ENCODE peak calls at places on chromosomes 2 and 18, in nine cellular contexts. E is tibial nerve, L is esophagus muscularis mucosa, U is HepG2, T is transverse colon, X is sigmoid colon, V is stomach, Q is A549, Z is ovary. A is an unnamed sample.

GRCh38 chr2:88443353-88443938 is 9.0 kb downstream of the FOXI3 start:
- DNase-seq in E (no peak), L (no peak), U (no peak), T (no peak), X (no peak), V (no peak), Q (no peak), Z (no peak), A (no peak)

GRCh38 chr2:238369516-238370481 is 49.5 kb downstream of the TRAF3IP1 start:
- DNase-seq in E (no peak), L (no peak), U (peak), T (no peak), X (no peak), V (no peak), Q (no peak), Z (no peak), A (no peak)

GRCh38 chr18:35582310-35582682 is 756 bp downstream of the GALNT1 start:
- DNase-seq in E (no peak), L (no peak), U (no peak), T (no peak), X (no peak), V (no peak), Q (no peak), Z (no peak), A (no peak)

GRCh38 chr2:152497481-152498052 is 162.6 kb downstream of the FMNL2 start:
- DNase-seq in E (no peak), L (no peak), U (peak), T (no peak), X (no peak), V (peak), Q (no peak), Z (no peak), A (no peak)

GRCh38 chr18:54805571-54806334 is 22.5 kb upstream of the RAB27B start:
- DNase-seq in E (no peak), L (no peak), U (peak), T (no peak), X (no peak), V (no peak), Q (peak), Z (no peak), A (no peak)

GRCh38 chr18:50644807-50645206 is 84.9 kb downstream of the MAPK4 start:
- DNase-seq in E (no peak), L (no peak), U (peak), T (no peak), X (no peak), V (no peak), Q (peak), Z (no peak), A (no peak)

GRCh38 chr2:80527119-80527518 is 222.6 kb upstream of the LRRTM1 start:
- DNase-seq in E (no peak), L (no peak), U (no peak), T (no peak), X (no peak), V (no peak), Q (no peak), Z (no peak), A (no peak)

GRCh38 chr2:3127710-3128109 is 249.9 kb downstream of the EIPR1 start:
- DNase-seq in E (no peak), L (no peak), U (no peak), T (no peak), X (no peak), V (no peak), Q (no peak), Z (no peak), A (peak)

GRCh38 chr18:41227993-41228392 is 727.0 kb upstream of the PIK3C3 start:
- DNase-seq in E (no peak), L (no peak), U (no peak), T (no peak), X (no peak), V (no peak), Q (no peak), Z (no peak), A (no peak)

GRCh38 chr2:123500346-123500745 is 524.7 kb upstream of the CNTNAP5 start:
- DNase-seq in E (no peak), L (no peak), U (no peak), T (no peak), X (no peak), V (no peak), Q (no peak), Z (no peak), A (no peak)

GRCh38 chr2:182014284-182014683 is 28.6 kb downstream of the PPP1R1C start:
- DNase-seq in E (no peak), L (no peak), U (no peak), T (no peak), X (no peak), V (no peak), Q (no peak), Z (no peak), A (no peak)

GRCh38 chr2:181258761-181259160 is 198.4 kb upstream of the ITGA4 start:
- DNase-seq in E (no peak), L (no peak), U (peak), T (no peak), X (no peak), V (no peak), Q (peak), Z (no peak), A (no peak)

GRCh38 chr18:1408331-1408835 is 503.7 kb downstream of the ADCYAP1 start:
- DNase-seq in E (no peak), L (no peak), U (no peak), T (no peak), X (no peak), V (no peak), Q (no peak), Z (no peak), A (no peak)

GRCh38 chr2:199485732-199486335 is 28.1 kb upstream of the SATB2 start:
- DNase-seq in E (peak), L (no peak), U (peak), T (peak), X (no peak), V (peak), Q (peak), Z (peak), A (no peak)

GRCh38 chr2:221943078-221943810 is 355.6 kb downstream of the PAX3 start:
- DNase-seq in E (peak), L (no peak), U (no peak), T (peak), X (peak), V (peak), Q (no peak), Z (peak), A (no peak)

GRCh38 chr2:37173741-37174140 is 14.7 kb downstream of the SULT6B1 start:
- DNase-seq in E (no peak), L (peak), U (no peak), T (no peak), X (no peak), V (no peak), Q (no peak), Z (no peak), A (no peak)

GRCh38 chr2:226366920-226367319 is 432.7 kb downstream of the IRS1 start:
- DNase-seq in E (no peak), L (no peak), U (no peak), T (no peak), X (no peak), V (no peak), Q (no peak), Z (no peak), A (no peak)

GRCh38 chr2:151826737-151827157 is 1.5 kb downstream of the ARL5A start:
- DNase-seq in E (peak), L (no peak), U (no peak), T (no peak), X (no peak), V (no peak), Q (peak), Z (no peak), A (no peak)

GRCh38 chr2:138071720-138072719 is 107.7 kb downstream of the HNMT start:
- DNase-seq in E (no peak), L (no peak), U (peak), T (no peak), X (no peak), V (no peak), Q (peak), Z (no peak), A (no peak)

GRCh38 chr2:219215871-219216536 is 2.8 kb downstream of the ABCB6 start:
- DNase-seq in E (no peak), L (no peak), U (no peak), T (no peak), X (no peak), V (no peak), Q (no peak), Z (no peak), A (no peak)

GRCh38 chr18:58132595-58133191 is 88.7 kb downstream of the NEDD4L start:
- DNase-seq in E (no peak), L (no peak), U (peak), T (no peak), X (no peak), V (no peak), Q (no peak), Z (no peak), A (no peak)

GRCh38 chr2:237122214-237122666 is 36.6 kb downstream of the COPS8 start:
- DNase-seq in E (no peak), L (no peak), U (peak), T (peak), X (peak), V (peak), Q (peak), Z (peak), A (peak)

GRCh38 chr18:55552498-55553189 is 35.3 kb downstream of the TCF4 start:
- DNase-seq in E (no peak), L (no peak), U (no peak), T (no peak), X (no peak), V (no peak), Q (no peak), Z (no peak), A (no peak)

GRCh38 chr2:15081356-15081755 is 448.8 kb downstream of the LRATD1 start:
- DNase-seq in E (no peak), L (peak), U (no peak), T (no peak), X (no peak), V (no peak), Q (no peak), Z (no peak), A (no peak)

GRCh38 chr2:82641781-82642180 is 1817.3 kb downstream of the SUCLG1 start:
- DNase-seq in E (no peak), L (no peak), U (no peak), T (no peak), X (no peak), V (no peak), Q (no peak), Z (no peak), A (no peak)

GRCh38 chr2:189369566-189369965 is 71.7 kb upstream of the WDR75 start:
- DNase-seq in E (no peak), L (no peak), U (no peak), T (no peak), X (no peak), V (no peak), Q (peak), Z (no peak), A (no peak)

GRCh38 chr2:190353537-190353899 is 10.1 kb downstream of the INPP1 start:
- DNase-seq in E (no peak), L (no peak), U (no peak), T (no peak), X (no peak), V (no peak), Q (no peak), Z (no peak), A (no peak)

GRCh38 chr2:172434821-172435607 is 7.6 kb downstream of the ITGA6 start:
- DNase-seq in E (no peak), L (no peak), U (no peak), T (no peak), X (no peak), V (no peak), Q (no peak), Z (no peak), A (no peak)

GRCh38 chr2:188291142-188291616 is 495 bp upstream of the GULP1 start:
- DNase-seq in E (no peak), L (no peak), U (no peak), T (peak), X (no peak), V (peak), Q (peak), Z (no peak), A (no peak)

GRCh38 chr2:218882866-218883366 is 2.3 kb downstream of the WNT10A start:
- DNase-seq in E (no peak), L (no peak), U (no peak), T (no peak), X (no peak), V (no peak), Q (no peak), Z (no peak), A (no peak)

GRCh38 chr2:150619607-150620330 is 132.3 kb upstream of the RND3 start:
- DNase-seq in E (no peak), L (no peak), U (no peak), T (no peak), X (no peak), V (no peak), Q (peak), Z (no peak), A (no peak)

GRCh38 chr2:174492963-174493431 is 6.2 kb upstream of the GPR155 start:
- DNase-seq in E (no peak), L (no peak), U (no peak), T (peak), X (no peak), V (no peak), Q (no peak), Z (no peak), A (no peak)

GRCh38 chr2:95388091-95388692 is 14.3 kb upstream of the FAHD2A start:
- DNase-seq in E (no peak), L (no peak), U (no peak), T (no peak), X (peak), V (no peak), Q (no peak), Z (no peak), A (no peak)

GRCh38 chr18:22471546-22472131 is 53.9 kb upstream of the CTAGE1 start:
- DNase-seq in E (no peak), L (peak), U (no peak), T (no peak), X (no peak), V (peak), Q (no peak), Z (no peak), A (no peak)

GRCh38 chr2:60976271-60976670 is 41.2 kb upstream of the PEX13 start:
- DNase-seq in E (no peak), L (no peak), U (no peak), T (no peak), X (no peak), V (no peak), Q (no peak), Z (no peak), A (no peak)

GRCh38 chr2:58427572-58428285 is 186.6 kb upstream of the FANCL start:
- DNase-seq in E (no peak), L (peak), U (peak), T (no peak), X (no peak), V (peak), Q (peak), Z (peak), A (no peak)

GRCh38 chr18:24198461-24198860 is 59.6 kb downstream of the CABYR start:
- DNase-seq in E (no peak), L (no peak), U (no peak), T (no peak), X (no peak), V (no peak), Q (no peak), Z (no peak), A (no peak)

DNA sequence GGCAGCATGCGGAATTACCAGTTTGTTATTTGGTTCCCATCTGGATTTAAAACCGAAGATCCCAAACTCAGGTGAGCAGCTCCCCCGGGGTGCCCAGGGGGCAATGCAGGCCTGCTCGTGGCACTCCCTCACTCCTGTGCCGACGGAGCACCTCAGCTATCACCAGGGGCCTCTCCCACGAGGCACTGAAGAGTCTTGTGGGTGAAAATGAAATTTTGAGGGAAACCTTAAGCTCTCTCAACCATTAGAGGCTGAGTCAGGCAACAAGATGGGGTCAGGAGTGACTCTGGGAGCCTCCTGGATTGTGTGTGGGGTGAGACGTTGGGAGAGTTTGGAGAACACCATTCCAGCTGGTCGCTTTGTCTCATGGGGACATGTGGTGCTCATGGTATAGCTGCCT is 189.0 kb downstream of the PRKCE start:
- DNase-seq in E (no peak), L (no peak), U (no peak), T (no peak), X (no peak), V (no peak), Q (no peak), Z (no peak), A (no peak)
- TF ChIP-seq CTCF in E (no peak), L (no peak), U (no peak), T (no peak), X (no peak), V (no peak), Q (no peak), Z (no peak), A (no peak)

GRCh38 chr2:180015951-180016709 is 9.0 kb upstream of the CWC22 start:
- DNase-seq in E (no peak), L (no peak), U (no peak), T (no peak), X (no peak), V (no peak), Q (no peak), Z (no peak), A (no peak)

GRCh38 chr2:180016937-180017336 is 9.8 kb upstream of the CWC22 start:
- DNase-seq in E (no peak), L (no peak), U (no peak), T (no peak), X (no peak), V (no peak), Q (no peak), Z (no peak), A (no peak)

GRCh38 chr2:180012523-180012922 is 5.4 kb upstream of the CWC22 start:
- DNase-seq in E (no peak), L (no peak), U (peak), T (no peak), X (no peak), V (no peak), Q (peak), Z (no peak), A (no peak)

GRCh38 chr2:180021850-180022249 is 14.8 kb upstream of the CWC22 start:
- DNase-seq in E (no peak), L (no peak), U (no peak), T (no peak), X (no peak), V (no peak), Q (no peak), Z (no peak), A (no peak)

GRCh38 chr2:180017764-180018163 is 10.7 kb upstream of the CWC22 start:
- DNase-seq in E (peak), L (no peak), U (no peak), T (no peak), X (no peak), V (peak), Q (no peak), Z (no peak), A (no peak)
- TF ChIP-seq EP300 in E (no peak), L (no peak), U (no peak), T (no peak), X (no peak), V (no peak), Q (no peak), Z (no peak), A (no peak)

GRCh38 chr2:19228720-19229119 is 129.7 kb downstream of the OSR1 start:
- DNase-seq in E (no peak), L (no peak), U (no peak), T (no peak), X (no peak), V (no peak), Q (no peak), Z (no peak), A (no peak)
- TF ChIP-seq CTCF in E (no peak), L (no peak), U (no peak), T (no peak), X (no peak), V (no peak), Q (no peak), Z (no peak), A (no peak)

DNA sequence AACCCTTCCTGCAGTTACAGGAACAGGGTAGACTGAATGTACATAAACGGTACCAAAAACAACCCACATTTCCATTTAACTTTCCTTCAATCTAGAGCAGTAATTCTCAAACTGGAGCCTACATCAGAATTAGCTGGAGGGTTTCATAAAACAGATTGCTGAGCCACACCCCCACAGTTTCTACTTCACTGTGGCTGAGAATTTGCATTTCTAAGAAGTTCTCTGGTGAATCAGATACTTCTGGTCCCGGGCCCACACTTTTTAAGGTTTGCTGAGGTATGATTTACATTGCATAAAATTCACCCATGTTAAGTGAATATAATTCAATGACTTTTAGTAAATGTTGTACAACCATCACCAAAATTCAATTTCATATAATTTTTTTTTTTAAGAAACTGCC is 113.7 kb downstream of the SRBD1 start:
- DNase-seq in E (no peak), L (no peak), U (no peak), T (no peak), X (no peak), V (no peak), Q (no peak), Z (no peak), A (no peak)
- TF ChIP-seq EP300 in E (no peak), L (no peak), U (no peak), T (no peak), X (no peak), V (no peak), Q (no peak), Z (no peak), A (no peak)

GRCh38 chr2:235293060-235293459 is 200.8 kb upstream of the AGAP1 start:
- DNase-seq in E (no peak), L (no peak), U (no peak), T (no peak), X (no peak), V (no peak), Q (no peak), Z (no peak), A (no peak)
- TF ChIP-seq CTCF in E (no peak), L (no peak), U (no peak), T (no peak), X (no peak), V (no peak), Q (no peak), Z (no peak), A (no peak)

GRCh38 chr2:240649331-240649730 is 24.1 kb downstream of the GPR35 start:
- DNase-seq in E (no peak), L (peak), U (no peak), T (no peak), X (peak), V (no peak), Q (no peak), Z (no peak), A (no peak)

GRCh38 chr2:240647503-240648154 is 22.3 kb downstream of the GPR35 start:
- DNase-seq in E (no peak), L (peak), U (no peak), T (no peak), X (peak), V (no peak), Q (no peak), Z (no peak), A (peak)

GRCh38 chr2:240646900-240647502 is 21.7 kb downstream of the GPR35 start:
- DNase-seq in E (no peak), L (no peak), U (no peak), T (no peak), X (peak), V (no peak), Q (no peak), Z (no peak), A (no peak)

GRCh38 chr2:240648650-240649275 is 23.5 kb downstream of the GPR35 start:
- DNase-seq in E (no peak), L (peak), U (no peak), T (no peak), X (peak), V (no peak), Q (no peak), Z (no peak), A (peak)

GRCh38 chr2:240648155-240648649 is 22.9 kb downstream of the GPR35 start:
- DNase-seq in E (no peak), L (peak), U (no peak), T (no peak), X (no peak), V (no peak), Q (no peak), Z (no peak), A (no peak)
- TF ChIP-seq EP300 in E (no peak), L (no peak), U (no peak), T (no peak), X (no peak), V (no peak), Q (no peak), Z (no peak), A (no peak)

A was measured in suprapubic skin.